ENCODE peak calls at places on chromosomes 13 and 19, in eight cellular contexts. One of them, this sample, is unnamed.

GRCh38 chr13:75279834-75280369 is 202.1 kb downstream of the TBC1D4 start:
- DNase-seq in foreskin fibroblast: no peak
- DNase-seq in stomach: no peak
- DNase-seq in spleen: no peak
- DNase-seq in GM23248: no peak
- DNase-seq in fibroblast of the aortic adventitia: no peak
- DNase-seq in Peyer's patch: no peak
- DNase-seq in retinal pigment epithelial cell: no peak
- DNase-seq in this sample: no peak

GRCh38 chr19:32453736-32454135 is 48.2 kb downstream of the DPY19L3 start:
- DNase-seq in GM23248: peak; percentile 6
- DNase-seq in fibroblast of the aortic adventitia: no peak
- DNase-seq in stomach: no peak
- DNase-seq in spleen: no peak
- DNase-seq in foreskin fibroblast: peak; percentile 26
- DNase-seq in retinal pigment epithelial cell: no peak
- DNase-seq in Peyer's patch: no peak
- DNase-seq in this sample: no peak

GRCh38 chr19:18905058-18905456 is 9.1 kb upstream of the CERS1 start:
- DNase-seq in GM23248: no peak
- DNase-seq in fibroblast of the aortic adventitia: no peak
- DNase-seq in spleen: no peak
- DNase-seq in foreskin fibroblast: no peak
- DNase-seq in stomach: no peak
- DNase-seq in retinal pigment epithelial cell: no peak
- DNase-seq in Peyer's patch: no peak
- DNase-seq in this sample: peak; percentile 43

GRCh38 chr19:55590621-55591020 is 8.7 kb downstream of the FIZ1 start:
- DNase-seq in fibroblast of the aortic adventitia: no peak
- DNase-seq in retinal pigment epithelial cell: no peak
- DNase-seq in foreskin fibroblast: peak; percentile 36
- DNase-seq in Peyer's patch: no peak
- DNase-seq in stomach: no peak
- DNase-seq in GM23248: peak; percentile 53
- DNase-seq in spleen: no peak
- DNase-seq in this sample: no peak

GRCh38 chr13:42649761-42650289 is 75.9 kb downstream of the TNFSF11 start:
- DNase-seq in foreskin fibroblast: no peak
- DNase-seq in spleen: no peak
- DNase-seq in GM23248: no peak
- DNase-seq in retinal pigment epithelial cell: no peak
- DNase-seq in fibroblast of the aortic adventitia: no peak
- DNase-seq in stomach: no peak
- DNase-seq in Peyer's patch: no peak
- DNase-seq in this sample: no peak

GRCh38 chr19:32876919-32877285 is 7.3 kb upstream of the SLC7A9 start:
- DNase-seq in Peyer's patch: no peak
- DNase-seq in foreskin fibroblast: peak; percentile 61
- DNase-seq in stomach: no peak
- DNase-seq in retinal pigment epithelial cell: no peak
- DNase-seq in fibroblast of the aortic adventitia: no peak
- DNase-seq in spleen: peak; percentile 57
- DNase-seq in GM23248: no peak
- DNase-seq in this sample: no peak

GRCh38 chr13:76387561-76387960 is 498.6 kb downstream of the KCTD12 start:
- DNase-seq in Peyer's patch: no peak
- DNase-seq in fibroblast of the aortic adventitia: no peak
- DNase-seq in retinal pigment epithelial cell: no peak
- DNase-seq in foreskin fibroblast: peak; percentile 9
- DNase-seq in spleen: no peak
- DNase-seq in GM23248: no peak
- DNase-seq in stomach: no peak
- DNase-seq in this sample: no peak

GRCh38 chr13:109158383-109158782 is 529.0 kb downstream of the MYO16 start:
- DNase-seq in fibroblast of the aortic adventitia: no peak
- DNase-seq in stomach: no peak
- DNase-seq in foreskin fibroblast: no peak
- DNase-seq in GM23248: no peak
- DNase-seq in Peyer's patch: no peak
- DNase-seq in spleen: no peak
- DNase-seq in retinal pigment epithelial cell: no peak
- DNase-seq in this sample: no peak

GRCh38 chr19:49786432-49786831 is 19.6 kb downstream of the AP2A1 start:
- DNase-seq in Peyer's patch: no peak
- DNase-seq in retinal pigment epithelial cell: peak; percentile 25
- DNase-seq in fibroblast of the aortic adventitia: peak; percentile 61
- DNase-seq in GM23248: peak; percentile 90
- DNase-seq in spleen: no peak
- DNase-seq in foreskin fibroblast: peak; percentile 85
- DNase-seq in stomach: no peak
- DNase-seq in this sample: no peak

GRCh38 chr13:32987462-32987861 is 28.8 kb upstream of the KL start:
- DNase-seq in Peyer's patch: no peak
- DNase-seq in spleen: no peak
- DNase-seq in retinal pigment epithelial cell: no peak
- DNase-seq in GM23248: no peak
- DNase-seq in fibroblast of the aortic adventitia: no peak
- DNase-seq in stomach: no peak
- DNase-seq in foreskin fibroblast: no peak
- DNase-seq in this sample: no peak

GRCh38 chr13:32984857-32985626 is 31.2 kb upstream of the KL start:
- DNase-seq in Peyer's patch: no peak
- DNase-seq in fibroblast of the aortic adventitia: no peak
- DNase-seq in spleen: no peak
- DNase-seq in stomach: peak; percentile 39
- DNase-seq in foreskin fibroblast: no peak
- DNase-seq in GM23248: peak; percentile 14
- DNase-seq in retinal pigment epithelial cell: no peak
- DNase-seq in this sample: no peak

GRCh38 chr13:32986552-32986951 is 29.7 kb upstream of the KL start:
- DNase-seq in stomach: no peak
- DNase-seq in Peyer's patch: no peak
- DNase-seq in GM23248: no peak
- DNase-seq in fibroblast of the aortic adventitia: no peak
- DNase-seq in retinal pigment epithelial cell: no peak
- DNase-seq in spleen: no peak
- DNase-seq in foreskin fibroblast: no peak
- DNase-seq in this sample: no peak

GRCh38 chr13:32989331-32989730 is 26.9 kb upstream of the KL start:
- DNase-seq in foreskin fibroblast: peak; percentile 4
- DNase-seq in Peyer's patch: no peak
- DNase-seq in retinal pigment epithelial cell: no peak
- DNase-seq in spleen: no peak
- DNase-seq in GM23248: no peak
- DNase-seq in fibroblast of the aortic adventitia: no peak
- DNase-seq in stomach: no peak
- DNase-seq in this sample: no peak

GRCh38 chr13:32988588-32989256 is 27.5 kb upstream of the KL start:
- DNase-seq in Peyer's patch: no peak
- DNase-seq in foreskin fibroblast: peak; percentile 31
- DNase-seq in spleen: no peak
- DNase-seq in fibroblast of the aortic adventitia: peak; percentile 4
- DNase-seq in stomach: no peak
- DNase-seq in GM23248: peak; percentile 7
- DNase-seq in retinal pigment epithelial cell: no peak
- DNase-seq in this sample: no peak
- H3K4me3 ChIP-seq in Peyer's patch: no peak overlapping the region
- H3K4me3 ChIP-seq in foreskin fibroblast: no peak overlapping the region
- H3K4me3 ChIP-seq in spleen: no peak overlapping the region
- H3K4me3 ChIP-seq in fibroblast of the aortic adventitia: no peak overlapping the region
- H3K4me3 ChIP-seq in stomach: no peak overlapping the region
- H3K4me3 ChIP-seq in GM23248: no peak overlapping the region
- H3K4me3 ChIP-seq in retinal pigment epithelial cell: no peak overlapping the region
- H3K4me3 ChIP-seq in this sample: no peak overlapping the region

DNA sequence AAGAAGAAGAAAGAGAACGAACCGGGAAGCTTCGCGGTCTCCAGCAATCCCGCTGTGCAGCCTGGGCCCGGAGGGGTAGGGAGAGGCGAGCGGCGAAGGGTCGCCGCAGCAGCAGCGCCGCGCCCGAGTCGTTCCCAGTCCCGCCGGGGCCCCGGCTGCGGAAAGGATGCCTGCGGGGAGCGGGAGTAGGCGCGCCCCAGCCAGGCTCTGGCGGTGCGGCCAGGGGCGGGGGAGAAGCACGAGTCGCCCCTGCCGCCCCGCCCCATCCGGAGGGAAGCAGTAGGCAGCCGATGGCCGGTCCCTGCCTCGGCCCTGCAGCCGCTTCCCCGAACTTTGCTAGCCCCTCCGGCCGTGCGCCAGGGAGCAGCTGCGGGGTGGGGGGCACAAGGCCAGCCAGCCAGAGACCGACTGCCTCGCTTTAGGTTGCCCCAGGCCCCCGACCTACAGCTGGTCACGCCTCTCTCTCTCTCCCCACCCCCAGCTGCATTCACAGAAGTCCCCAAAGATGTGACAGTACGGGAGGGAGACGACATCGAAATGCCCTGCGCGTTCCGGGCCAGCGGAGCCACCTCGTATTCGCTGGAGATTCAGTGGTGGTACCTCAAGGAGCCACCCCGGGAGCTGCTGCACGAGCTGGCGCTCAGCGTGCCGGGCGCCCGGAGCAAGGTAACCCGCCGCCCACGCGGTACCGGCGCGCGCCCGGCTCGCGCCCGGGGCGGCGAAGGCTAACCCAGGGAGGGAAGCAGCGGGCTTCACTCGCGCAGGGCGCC is 1.1 kb downstream of the VSTM2B start:
- DNase-seq in Peyer's patch: no peak
- DNase-seq in retinal pigment epithelial cell: no peak
- DNase-seq in fibroblast of the aortic adventitia: no peak
- DNase-seq in spleen: peak; percentile 57
- DNase-seq in GM23248: peak; percentile 23
- DNase-seq in foreskin fibroblast: no peak
- DNase-seq in stomach: no peak
- DNase-seq in this sample: peak; percentile 39
- H3K4me3 ChIP-seq in Peyer's patch: peak overlapping the region; percentile 6
- H3K4me3 ChIP-seq in retinal pigment epithelial cell: no peak overlapping the region
- H3K4me3 ChIP-seq in fibroblast of the aortic adventitia: no peak overlapping the region
- H3K4me3 ChIP-seq in spleen: peak overlapping the region; percentile 17
- H3K4me3 ChIP-seq in GM23248: no peak overlapping the region
- H3K4me3 ChIP-seq in foreskin fibroblast: no peak overlapping the region
- H3K4me3 ChIP-seq in stomach: peak overlapping the region; percentile 38
- H3K4me3 ChIP-seq in this sample: no peak overlapping the region

GRCh38 chr13:32256243-32256642 is 58.9 kb downstream of the ZAR1L start:
- DNase-seq in fibroblast of the aortic adventitia: no peak
- DNase-seq in GM23248: no peak
- DNase-seq in spleen: no peak
- DNase-seq in stomach: no peak
- DNase-seq in foreskin fibroblast: no peak
- DNase-seq in retinal pigment epithelial cell: no peak
- DNase-seq in Peyer's patch: no peak
- DNase-seq in this sample: no peak

GRCh38 chr13:32254916-32255743 is 60.0 kb downstream of the ZAR1L start:
- DNase-seq in stomach: no peak
- DNase-seq in Peyer's patch: no peak
- DNase-seq in retinal pigment epithelial cell: no peak
- DNase-seq in spleen: no peak
- DNase-seq in foreskin fibroblast: no peak
- DNase-seq in GM23248: no peak
- DNase-seq in fibroblast of the aortic adventitia: no peak
- DNase-seq in this sample: no peak

GRCh38 chr13:32253911-32254399 is 61.2 kb downstream of the ZAR1L start:
- DNase-seq in Peyer's patch: no peak
- DNase-seq in retinal pigment epithelial cell: peak; percentile 7
- DNase-seq in stomach: peak; percentile 52
- DNase-seq in GM23248: no peak
- DNase-seq in spleen: no peak
- DNase-seq in fibroblast of the aortic adventitia: peak; percentile 22
- DNase-seq in foreskin fibroblast: no peak
- DNase-seq in this sample: no peak

GRCh38 chr13:32254416-32254815 is 60.7 kb downstream of the ZAR1L start:
- DNase-seq in fibroblast of the aortic adventitia: peak; percentile 48
- DNase-seq in stomach: no peak
- DNase-seq in retinal pigment epithelial cell: peak; percentile 4
- DNase-seq in foreskin fibroblast: no peak
- DNase-seq in spleen: no peak
- DNase-seq in Peyer's patch: no peak
- DNase-seq in GM23248: peak; percentile 19
- DNase-seq in this sample: no peak

GRCh38 chr13:32255744-32256120 is 59.4 kb downstream of the ZAR1L start:
- DNase-seq in fibroblast of the aortic adventitia: no peak
- DNase-seq in foreskin fibroblast: peak; percentile 25
- DNase-seq in retinal pigment epithelial cell: no peak
- DNase-seq in Peyer's patch: no peak
- DNase-seq in stomach: no peak
- DNase-seq in spleen: no peak
- DNase-seq in GM23248: no peak
- DNase-seq in this sample: no peak
- H3K4me3 ChIP-seq in fibroblast of the aortic adventitia: no peak overlapping the region
- H3K4me3 ChIP-seq in foreskin fibroblast: no peak overlapping the region
- H3K4me3 ChIP-seq in retinal pigment epithelial cell: no peak overlapping the region
- H3K4me3 ChIP-seq in Peyer's patch: no peak overlapping the region
- H3K4me3 ChIP-seq in stomach: peak overlapping the region; percentile 25
- H3K4me3 ChIP-seq in spleen: no peak overlapping the region
- H3K4me3 ChIP-seq in GM23248: no peak overlapping the region
- H3K4me3 ChIP-seq in this sample: peak overlapping the region; percentile 58

DNA sequence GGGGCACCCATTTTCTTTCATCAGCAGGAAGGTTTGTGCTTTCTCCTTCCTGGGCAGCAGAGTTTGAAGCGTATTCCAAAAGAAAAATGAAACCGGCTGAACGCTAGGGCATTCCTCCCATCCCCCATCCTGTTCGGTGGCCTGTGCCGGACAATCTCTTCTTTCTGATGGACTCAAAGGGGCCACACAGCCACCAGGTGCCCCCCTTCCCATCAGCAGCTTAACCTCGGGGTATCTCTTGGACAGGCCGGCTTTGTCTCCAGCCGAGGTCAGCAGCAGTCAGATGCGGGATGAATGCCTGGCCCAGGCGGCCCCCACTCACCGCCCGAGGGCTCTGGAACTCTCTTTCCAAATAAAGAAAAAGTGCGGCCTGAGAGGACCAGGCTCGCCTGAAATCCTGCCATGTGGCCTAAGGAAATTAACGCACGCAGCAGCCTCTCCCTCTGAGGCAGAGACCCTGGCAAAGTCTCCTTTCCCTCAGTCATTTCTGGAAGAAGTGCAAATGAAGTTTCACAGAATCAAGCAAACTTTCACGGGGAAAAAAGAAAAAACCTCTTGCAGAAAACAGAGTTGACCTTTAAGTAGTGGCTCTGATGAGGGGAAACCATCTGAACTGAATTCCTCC is 67.8 kb downstream of the RASA3 start:
- DNase-seq in stomach: peak; percentile 51
- DNase-seq in GM23248: peak; percentile 66
- DNase-seq in retinal pigment epithelial cell: no peak
- DNase-seq in foreskin fibroblast: peak; percentile 63
- DNase-seq in spleen: peak; percentile 79
- DNase-seq in Peyer's patch: no peak
- DNase-seq in fibroblast of the aortic adventitia: peak; percentile 61
- DNase-seq in this sample: no peak
- H3K4me3 ChIP-seq in stomach: peak overlapping the region; percentile 40
- H3K4me3 ChIP-seq in GM23248: peak overlapping the region; percentile 66
- H3K4me3 ChIP-seq in retinal pigment epithelial cell: peak overlapping the region; percentile 25
- H3K4me3 ChIP-seq in foreskin fibroblast: peak overlapping the region; percentile 45
- H3K4me3 ChIP-seq in spleen: peak overlapping the region; percentile 28
- H3K4me3 ChIP-seq in Peyer's patch: peak overlapping the region; percentile 43
- H3K4me3 ChIP-seq in fibroblast of the aortic adventitia: peak overlapping the region; percentile 64
- H3K4me3 ChIP-seq in this sample: peak overlapping the region; percentile 35